ENCODE peak calls at places on chromosomes 6 and 20, in eight cellular contexts. B is HFF-Myc, O is hippocampal formation, D is adrenal gland, F is GM20000, P is HCT116, E is NCI-H1105, G is WTC11. Y is an unnamed sample.

GRCh38 chr6:10391799-10392198 is 23.1 kb downstream of the TFAP2A start:
- DNase-seq in B (no peak), O (no peak), D (no peak), F (no peak), P (no peak), E (no peak), G (no peak), Y (no peak)

GRCh38 chr20:50144362-50144761 is 9.2 kb downstream of the PEDS1 start:
- DNase-seq in B (no peak), O (no peak), D (no peak), F (no peak), P (no peak), E (no peak), G (no peak), Y (no peak)

GRCh38 chr20:38252292-38253288 is 7.9 kb downstream of the KIAA1755 start:
- DNase-seq in B (no peak), O (no peak), D (no peak), F (no peak), P (no peak), E (no peak), G (no peak), Y (no peak)

GRCh38 chr6:11496152-11497060 is 41.1 kb upstream of the TMEM170B start:
- DNase-seq in B (peak; percentile 77), O (peak; percentile 95), D (peak; percentile 78), F (peak; percentile 61), P (peak; percentile 74), E (peak; percentile 63), G (peak; percentile 58), Y (peak; percentile 84)

GRCh38 chr6:89144358-89145041 is 1.4 kb upstream of the PM20D2 start:
- DNase-seq in B (no peak), O (no peak), D (no peak), F (peak; percentile 58), P (no peak), E (no peak), G (no peak), Y (no peak)

GRCh38 chr6:706161-706560 is 13.2 kb upstream of the EXOC2 start:
- DNase-seq in B (no peak), O (no peak), D (no peak), F (no peak), P (no peak), E (no peak), G (no peak), Y (no peak)

GRCh38 chr6:16674666-16675392 is 86.4 kb downstream of the ATXN1 start:
- DNase-seq in B (no peak), O (no peak), D (no peak), F (no peak), P (no peak), E (no peak), G (no peak), Y (no peak)

GRCh38 chr20:35173576-35174192 is 1.8 kb downstream of the PROCR start:
- DNase-seq in B (no peak), O (no peak), D (no peak), F (no peak), P (no peak), E (no peak), G (no peak), Y (no peak)

GRCh38 chr20:45341939-45342862 is 6.0 kb downstream of the SDC4 start:
- DNase-seq in B (no peak), O (peak; percentile 23), D (peak; percentile 88), F (no peak), P (no peak), E (no peak), G (peak; percentile 82), Y (peak; percentile 96)

GRCh38 chr6:133040025-133040838 is 200.9 kb upstream of the EYA4 start:
- DNase-seq in B (no peak), O (peak; percentile 47), D (no peak), F (peak; percentile 6), P (peak; percentile 16), E (no peak), G (peak; percentile 11), Y (peak; percentile 30)

GRCh38 chr6:137432054-137432545 is 62.1 kb downstream of the OLIG3 start:
- DNase-seq in B (no peak), O (no peak), D (no peak), F (no peak), P (no peak), E (no peak), G (no peak), Y (no peak)

GRCh38 chr6:31007694-31008093 is 2.6 kb upstream of the MUC22 start:
- DNase-seq in B (peak; percentile 20), O (no peak), D (no peak), F (no peak), P (no peak), E (no peak), G (no peak), Y (peak; percentile 42)

GRCh38 chr6:163122365-163122764 is 292.2 kb upstream of the QKI start:
- DNase-seq in B (no peak), O (no peak), D (no peak), F (no peak), P (no peak), E (no peak), G (no peak), Y (no peak)

GRCh38 chr6:122154912-122155516 is 244.4 kb upstream of the HSF2 start:
- DNase-seq in B (no peak), O (no peak), D (no peak), F (no peak), P (no peak), E (no peak), G (peak; percentile 13), Y (no peak)

GRCh38 chr20:51082988-51083387 is 60.1 kb upstream of the KCNG1 start:
- DNase-seq in B (no peak), O (no peak), D (no peak), F (no peak), P (no peak), E (no peak), G (no peak), Y (no peak)

GRCh38 chr6:35299674-35300073 is 2.1 kb downstream of the DEF6 start:
- DNase-seq in B (no peak), O (no peak), D (no peak), F (no peak), P (no peak), E (no peak), G (no peak), Y (no peak)

Y was measured in COLO829.